ENCODE peak calls at places on chromosomes 6 and 20, in six cellular contexts. S, G, M, I, J and W are unnamed samples.

GRCh38 chr20:59668926-59669325 is 64.6 kb downstream of the PHACTR3 start:
- DNase-seq in G (no peak), J (no peak), S (no peak), M (no peak), I (no peak), W (no peak)

GRCh38 chr6:2102316-2102883 is 143.0 kb downstream of the GMDS start:
- DNase-seq in S (no peak), G (no peak), J (no peak), M (no peak), I (no peak), W (peak)

GRCh38 chr6:25968769-25969168 is 6.2 kb downstream of the TRIM38 start:
- DNase-seq in G (no peak), S (no peak), J (peak), I (no peak), M (no peak), W (no peak)

GRCh38 chr20:12594410-12595130 is 414.2 kb upstream of the SPTLC3 start:
- DNase-seq in J (no peak), G (no peak), M (no peak), S (no peak), I (no peak), W (no peak)

GRCh38 chr6:15282334-15282733 is 36.5 kb downstream of the JARID2 start:
- DNase-seq in G (no peak), J (no peak), S (no peak), M (no peak), I (no peak), W (no peak)

GRCh38 chr20:8940311-8940710 is 128.6 kb upstream of the PLCB4 start:
- DNase-seq in S (no peak), M (no peak), J (no peak), I (no peak), G (no peak), W (no peak)

GRCh38 chr20:831251-831650 is 2.3 kb upstream of the FAM110A start:
- DNase-seq in S (no peak), G (no peak), J (no peak), I (no peak), M (no peak), W (no peak)

GRCh38 chr20:58264271-58264670 is 35.8 kb upstream of the ANKRD60 start:
- DNase-seq in S (no peak), M (no peak), J (no peak), I (no peak), G (no peak), W (no peak)

GRCh38 chr6:131923356-131923755 is 27.8 kb downstream of the CCN2 start:
- DNase-seq in M (no peak), S (peak), J (peak), I (no peak), G (no peak), W (peak)

GRCh38 chr20:38120625-38120988 is 44.5 kb downstream of the TGM2 start:
- DNase-seq in G (no peak), M (no peak), S (no peak), I (no peak), J (no peak), W (no peak)

GRCh38 chr20:19624221-19624620 is 133.8 kb upstream of the RIN2 start:
- DNase-seq in S (no peak), I (no peak), J (no peak), M (no peak), G (no peak), W (no peak)

GRCh38 chr20:24064092-24064491 is 75.5 kb upstream of the GGTLC1 start:
- DNase-seq in S (no peak), M (no peak), I (no peak), J (no peak), G (no peak), W (no peak)

GRCh38 chr6:82568290-82568993 is 204.8 kb downstream of the TPBG start:
- DNase-seq in G (no peak), S (no peak), I (no peak), J (no peak), M (no peak), W (no peak)

GRCh38 chr6:328184-328670 is 35.9 kb downstream of the DUSP22 start:
- DNase-seq in I (no peak), S (peak), J (peak), G (no peak), M (no peak), W (no peak)

GRCh38 chr6:39439342-39440038 is 117.0 kb upstream of the KCNK16 start:
- DNase-seq in M (no peak), S (no peak), J (no peak), I (no peak), G (no peak), W (no peak)

GRCh38 chr20:53857723-53858236 is 212.6 kb downstream of the BCAS1 start:
- DNase-seq in I (no peak), S (no peak), M (no peak), J (no peak), G (no peak), W (no peak)

GRCh38 chr20:47368301-47368700 is 11.8 kb upstream of the ZMYND8 start:
- DNase-seq in M (no peak), S (no peak), I (no peak), J (no peak), G (no peak), W (no peak)

GRCh38 chr6:167827588-167828324 is 1.0 kb downstream of the AFDN start:
- DNase-seq in G (no peak), I (peak), M (no peak), J (peak), S (peak), W (no peak)

GRCh38 chr6:102327697-102328227 is 934.3 kb downstream of the GRIK2 start:
- DNase-seq in S (no peak), I (peak), M (no peak), J (no peak), G (no peak), W (no peak)

GRCh38 chr6:151475653-151476523 is 17.9 kb upstream of the CCDC170 start:
- DNase-seq in S (no peak), G (no peak), I (peak), M (no peak), J (peak), W (no peak)

GRCh38 chr6:79630400-79630882 is 688 bp upstream of the SH3BGRL2 start:
- DNase-seq in M (no peak), S (no peak), I (no peak), J (no peak), G (no peak), W (no peak)

GRCh38 chr6:132458887-132459604 is 53.9 kb downstream of the STX7 start:
- DNase-seq in G (no peak), M (no peak), J (no peak), I (no peak), S (no peak), W (peak)

GRCh38 chr6:148249160-148249559 is 93.5 kb upstream of the SASH1 start:
- DNase-seq in J (no peak), I (no peak), M (no peak), G (no peak), S (no peak), W (no peak)

GRCh38 chr6:117558818-117559217 is 43.5 kb downstream of the GOPC start:
- DNase-seq in S (no peak), I (no peak), G (no peak), J (no peak), M (no peak), W (no peak)

GRCh38 chr6:83057705-83058321 is 7.8 kb downstream of the UBE3D start:
- DNase-seq in J (peak), M (no peak), G (no peak), I (no peak), S (no peak), W (no peak)

GRCh38 chr6:2947424-2947823 is 23.9 kb downstream of the SERPINB6 start:
- DNase-seq in G (no peak), I (no peak), J (no peak), S (no peak), M (no peak), W (no peak)

GRCh38 chr20:23622839-23623343 is 14.9 kb downstream of the CST3 start:
- DNase-seq in J (peak), G (no peak), I (no peak), S (peak), M (no peak), W (no peak)

GRCh38 chr6:112029045-112029822 is 24.7 kb upstream of the CCN6 start:
- DNase-seq in G (no peak), I (peak), S (no peak), M (peak), J (peak), W (peak)

GRCh38 chr20:12153616-12154015 is 235.9 kb downstream of the BTBD3 start:
- DNase-seq in G (no peak), I (no peak), S (no peak), J (no peak), M (no peak), W (no peak)

GRCh38 chr6:4316867-4317400 is 181.6 kb upstream of the ECI2 start:
- DNase-seq in M (no peak), I (peak), G (peak), S (no peak), J (peak), W (peak)

GRCh38 chr6:46850781-46851180 is 57.6 kb downstream of the MEP1A start:
- DNase-seq in I (no peak), J (no peak), G (no peak), S (no peak), M (no peak), W (no peak)

GRCh38 chr6:15264902-15265761 is 19.3 kb downstream of the JARID2 start:
- DNase-seq in S (no peak), M (no peak), I (no peak), G (peak), J (peak), W (no peak)

GRCh38 chr6:25919657-25920056 is 10.8 kb downstream of the SLC17A2 start:
- DNase-seq in M (no peak), J (no peak), I (no peak), G (no peak), S (no peak), W (no peak)

GRCh38 chr6:39140556-39141191 is 25.7 kb upstream of the SAYSD1 start:
- DNase-seq in J (no peak), I (no peak), S (no peak), G (no peak), M (no peak), W (no peak)

GRCh38 chr6:134166529-134167221 is 114.3 kb upstream of the SLC2A12 start:
- DNase-seq in J (no peak), S (no peak), G (no peak), M (no peak), I (no peak), W (no peak)

GRCh38 chr6:146246028-146246427 is 217.2 kb downstream of the GRM1 start:
- DNase-seq in G (no peak), M (no peak), J (no peak), I (no peak), S (no peak), W (no peak)

GRCh38 chr20:53895385-53895755 is 175.0 kb downstream of the BCAS1 start:
- DNase-seq in J (no peak), I (no peak), M (no peak), G (no peak), S (no peak), W (no peak)

GRCh38 chr20:25286917-25287316 is 39.0 kb downstream of the PYGB start:
- DNase-seq in J (no peak), S (no peak), G (no peak), I (peak), M (no peak), W (no peak)

GRCh38 chr6:37738216-37738615 is 40.5 kb upstream of the MDGA1 start:
- DNase-seq in S (no peak), J (no peak), M (no peak), G (no peak), I (no peak), W (no peak)

GRCh38 chr6:37745748-37746147 is 48.1 kb upstream of the MDGA1 start:
- DNase-seq in I (no peak), S (no peak), G (no peak), M (no peak), J (no peak), W (peak)

GRCh38 chr6:37739618-37740017 is 41.9 kb upstream of the MDGA1 start:
- DNase-seq in S (no peak), I (no peak), M (no peak), G (no peak), J (no peak), W (no peak)

GRCh38 chr6:37742401-37742760 is 44.7 kb upstream of the MDGA1 start:
- DNase-seq in G (no peak), M (no peak), S (no peak), J (no peak), I (no peak), W (no peak)

DNA sequence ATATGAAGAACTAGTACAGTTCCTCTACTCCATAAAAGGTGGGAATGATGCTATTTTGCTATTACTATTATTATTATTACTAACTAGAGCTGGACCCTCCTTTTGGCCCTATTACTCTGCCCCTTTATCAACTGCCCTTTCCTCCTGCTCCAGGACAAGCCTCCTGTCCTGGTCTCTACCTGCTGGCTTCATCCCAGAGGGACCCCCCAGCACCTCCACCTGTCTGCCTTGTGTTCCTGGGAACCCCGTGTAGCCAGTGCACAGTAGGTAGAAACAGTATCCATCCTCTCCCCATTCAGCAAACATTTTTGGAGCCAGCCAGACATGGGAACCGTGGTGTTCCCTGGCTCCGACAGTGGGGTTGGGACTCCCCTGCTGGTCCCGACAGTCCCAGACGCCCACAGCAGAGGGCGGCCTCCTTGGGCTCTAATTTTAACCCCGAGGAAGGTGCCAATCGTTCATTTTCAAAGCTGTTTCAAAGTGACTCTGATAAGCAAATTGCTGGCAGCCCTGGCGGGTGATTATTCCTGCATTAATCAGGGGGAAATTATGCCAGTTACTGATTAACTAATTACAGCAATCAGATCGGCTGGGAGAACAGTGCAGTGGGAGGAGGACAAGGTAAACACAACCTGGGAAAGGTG is 44.2 kb upstream of the MDGA1 start:
- DNase-seq in G (no peak), S (no peak), I (no peak), M (no peak), J (peak), W (no peak)
- H3K27ac ChIP-seq in G (no peak), S (no peak), I (no peak), M (no peak), J (no peak), W (no peak)

DNA sequence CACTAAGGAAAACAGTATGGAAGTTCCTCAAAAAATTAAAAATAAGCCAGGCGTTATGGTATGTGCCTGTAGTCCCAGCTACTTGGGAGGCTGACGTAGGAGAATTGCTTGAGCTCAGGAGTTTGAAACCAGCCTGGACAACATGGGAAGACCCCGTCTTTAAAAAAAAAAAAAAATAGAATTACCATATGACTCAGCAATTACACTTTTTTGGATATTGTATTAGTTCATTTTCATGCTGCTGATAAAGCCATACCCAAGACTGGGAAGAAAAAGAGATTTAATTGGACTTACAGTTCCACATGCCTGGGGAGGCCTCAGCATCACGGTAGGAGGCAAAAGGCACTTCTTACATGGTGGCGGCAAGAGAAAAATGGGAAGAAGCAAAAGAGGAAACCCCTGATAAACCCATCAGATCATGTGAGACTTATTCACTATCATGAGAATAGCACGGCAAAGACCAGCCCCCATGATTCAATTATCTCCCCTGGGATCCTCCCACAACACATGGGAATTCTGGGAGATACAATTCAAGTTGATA is 10.8 kb upstream of the SMIM29 start:
- DNase-seq in S (no peak), G (no peak), J (no peak), I (peak), M (no peak), W (no peak)
- H3K27ac ChIP-seq in S (no peak), G (no peak), J (no peak), I (no peak), M (no peak), W (no peak)

DNA sequence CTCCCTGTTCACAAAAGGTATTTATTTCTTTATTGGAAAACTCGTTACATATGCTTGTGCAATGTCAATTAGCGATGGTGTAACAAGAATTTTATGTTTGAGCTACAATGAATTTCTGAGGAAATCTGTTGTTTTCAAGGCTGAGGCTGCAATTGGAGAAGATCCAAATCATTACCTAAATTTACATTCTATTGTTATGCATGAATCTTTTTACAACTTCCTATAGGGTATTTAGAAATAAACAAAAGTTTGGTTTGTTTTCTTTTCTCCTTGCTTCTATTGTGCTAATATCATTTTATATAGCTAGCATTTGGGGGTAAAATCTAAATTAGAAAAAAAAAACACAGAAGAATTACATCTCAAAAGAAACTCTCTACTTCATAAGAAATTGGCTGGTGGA is 34.7 kb upstream of the NKAIN2 start:
- DNase-seq in G (no peak), J (no peak), S (no peak), I (no peak), M (no peak), W (no peak)
- H3K27ac ChIP-seq in G (no peak), J (no peak), S (no peak), I (no peak), M (no peak), W (no peak)

GRCh38 chr20:5529331-5530142 is 212.8 kb upstream of the PROKR2 start:
- DNase-seq in S (peak), I (peak), M (peak), J (peak), G (peak), W (peak)

GRCh38 chr20:5531318-5532081 is 214.7 kb upstream of the PROKR2 start:
- DNase-seq in S (no peak), I (no peak), G (no peak), J (peak), M (no peak), W (no peak)

GRCh38 chr20:5540091-5540490 is 210.1 kb upstream of the SHLD1 start:
- DNase-seq in J (no peak), I (no peak), G (no peak), M (no peak), S (no peak), W (no peak)

GRCh38 chr20:5539656-5540055 is 210.5 kb upstream of the SHLD1 start:
- DNase-seq in I (no peak), S (no peak), G (no peak), J (no peak), M (no peak), W (peak)

DNA sequence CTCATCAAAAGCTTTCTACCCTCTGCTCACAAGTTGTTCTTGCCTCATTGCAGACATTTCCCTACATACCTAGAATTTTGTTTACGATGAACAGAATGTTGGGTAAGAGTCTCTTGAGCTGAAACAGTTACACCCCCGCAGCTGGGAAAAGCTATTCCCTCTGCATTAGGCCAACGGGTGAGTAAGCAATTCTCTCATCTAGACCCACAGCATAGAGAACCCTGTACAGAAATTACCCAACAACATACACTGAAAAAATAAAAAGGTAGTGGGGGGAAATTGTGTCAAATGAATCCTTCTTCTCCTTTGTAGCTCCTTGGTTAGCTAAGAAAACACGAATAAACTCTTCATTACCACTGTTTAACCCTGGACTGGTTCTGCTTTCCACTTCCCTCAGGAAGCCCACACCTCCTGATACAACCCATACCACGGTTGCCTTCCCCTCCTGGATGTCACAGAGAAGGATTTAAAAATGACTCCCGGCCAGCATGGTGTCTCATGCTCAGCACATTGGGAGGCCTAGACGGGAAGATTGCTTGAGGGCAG is 214.9 kb upstream of the SHLD1 start:
- DNase-seq in J (peak), G (no peak), S (no peak), I (no peak), M (no peak), W (peak)
- H3K27ac ChIP-seq in J (peak), G (no peak), S (no peak), I (peak), M (no peak), W (peak)

GRCh38 chr6:16524380-16524707 is 236.9 kb downstream of the ATXN1 start:
- DNase-seq in M (no peak), J (peak), G (no peak), S (no peak), I (no peak), W (no peak)

GRCh38 chr6:16521528-16521927 is 239.7 kb downstream of the ATXN1 start:
- DNase-seq in S (no peak), G (no peak), M (no peak), J (no peak), I (no peak), W (no peak)

GRCh38 chr6:16522937-16523336 is 238.3 kb downstream of the ATXN1 start:
- DNase-seq in M (no peak), I (no peak), S (no peak), J (no peak), G (no peak), W (no peak)

GRCh38 chr6:16527691-16528090 is 233.6 kb downstream of the ATXN1 start:
- DNase-seq in G (no peak), J (no peak), I (no peak), S (no peak), M (no peak), W (no peak)

GRCh38 chr6:16523550-16524379 is 237.5 kb downstream of the ATXN1 start:
- DNase-seq in I (no peak), S (no peak), M (no peak), G (no peak), J (peak), W (no peak)
- H3K27ac ChIP-seq in I (no peak), S (peak), M (no peak), G (peak), J (peak), W (no peak)

GRCh38 chr6:124888581-124889371 is 73.5 kb upstream of the RNF217 start:
- DNase-seq in S (no peak), J (no peak), I (no peak), G (no peak), M (no peak), W (no peak)
- H3K27ac ChIP-seq in S (no peak), J (no peak), I (no peak), G (no peak), M (no peak), W (no peak)

DNA sequence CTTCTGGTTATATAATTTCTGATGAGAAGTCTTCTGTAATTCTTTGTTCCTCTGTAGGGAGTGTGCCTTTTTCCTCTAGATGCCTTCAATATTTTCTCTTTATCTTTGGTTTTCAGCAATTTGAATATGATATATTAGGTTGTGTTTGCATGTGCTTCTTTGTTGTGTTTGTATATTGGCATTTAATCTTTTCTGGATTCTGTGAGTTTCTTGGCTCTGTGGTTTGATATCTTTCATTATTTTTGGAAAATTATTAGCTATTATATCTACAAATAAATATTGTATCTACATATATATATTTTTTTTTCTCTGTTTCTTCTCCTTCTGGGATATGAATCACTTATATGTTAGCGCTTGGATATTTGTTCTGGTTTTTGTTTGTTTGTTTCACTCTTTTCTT is 9.1 kb upstream of the DBNDD2 start:
- DNase-seq in M (no peak), J (no peak), S (no peak), G (no peak), I (no peak), W (no peak)
- H3K27ac ChIP-seq in M (no peak), J (no peak), S (no peak), G (no peak), I (no peak), W (no peak)